ENCODE peak calls at places on chromosomes 3 and 15, in eight cellular contexts. Z is fibroblast of the aortic adventitia; K is effector memory CD4-positive, alpha-beta T cell; S is GM04504; H is HEK293T; M is brain microvascular endothelial cell; U is NCI-H2171; E is left kidney. G is an unnamed sample.

GRCh38 chr3:168094580-168094876 is 1.2 kb downstream of the GOLIM4 start:
- DNase-seq in Z (peak), K (no peak), S (no peak), H (no peak), M (no peak), U (no peak), E (no peak), G (peak)

GRCh38 chr15:48946088-48946839 is 17.5 kb downstream of the SHC4 start:
- DNase-seq in Z (peak), K (no peak), S (no peak), H (no peak), M (peak), U (no peak), E (no peak), G (no peak)

GRCh38 chr3:14016900-14017475 is 107.7 kb downstream of the CHCHD4 start:
- DNase-seq in Z (no peak), K (no peak), S (no peak), H (no peak), M (no peak), U (no peak), E (no peak), G (peak)

GRCh38 chr3:156507285-156507684 is 47.6 kb downstream of the SSR3 start:
- DNase-seq in Z (no peak), K (no peak), S (no peak), H (no peak), M (no peak), U (no peak), E (no peak), G (peak)

GRCh38 chr15:65863106-65863505 is 6.2 kb upstream of the RAB11A start:
- DNase-seq in Z (no peak), K (no peak), S (no peak), H (no peak), M (no peak), U (no peak), E (no peak), G (no peak)

GRCh38 chr3:103218793-103219192 is 784.0 kb downstream of the ZPLD1 start:
- DNase-seq in Z (no peak), K (no peak), S (no peak), H (no peak), M (no peak), U (no peak), E (no peak), G (no peak)

GRCh38 chr15:62483817-62484216 is 318.7 kb upstream of the C2CD4B start:
- DNase-seq in Z (peak), K (no peak), S (no peak), H (no peak), M (no peak), U (no peak), E (no peak), G (peak)

GRCh38 chr3:71011565-71012287 is 571.8 kb downstream of the FOXP1 start:
- DNase-seq in Z (no peak), K (no peak), S (no peak), H (no peak), M (no peak), U (no peak), E (no peak), G (no peak)

GRCh38 chr15:90884719-90885431 is 571 bp downstream of the FES start:
- DNase-seq in Z (no peak), K (no peak), S (no peak), H (no peak), M (no peak), U (no peak), E (no peak), G (no peak)

GRCh38 chr3:100536093-100536492 is 43.7 kb downstream of the TMEM45A start:
- DNase-seq in Z (no peak), K (no peak), S (no peak), H (no peak), M (no peak), U (no peak), E (no peak), G (no peak)

GRCh38 chr15:39706252-39706651 is 76.4 kb downstream of the FSIP1 start:
- DNase-seq in Z (no peak), K (no peak), S (no peak), H (no peak), M (no peak), U (no peak), E (no peak), G (no peak)

GRCh38 chr3:70049761-70050160 is 50.2 kb downstream of the SAMMSON start:
- DNase-seq in Z (peak), K (no peak), S (no peak), H (no peak), M (peak), U (no peak), E (no peak), G (no peak)

GRCh38 chr3:129507181-129507831 is 21.1 kb upstream of the RHO start:
- DNase-seq in Z (no peak), K (no peak), S (no peak), H (no peak), M (no peak), U (peak), E (no peak), G (no peak)

GRCh38 chr15:74036271-74037170 is 42.0 kb downstream of the PML start:
- DNase-seq in Z (peak), K (no peak), S (peak), H (peak), M (peak), U (no peak), E (peak), G (peak)

GRCh38 chr3:120652896-120653545 is 29.0 kb downstream of the HGD start:
- DNase-seq in Z (no peak), K (no peak), S (no peak), H (no peak), M (no peak), U (peak), E (no peak), G (no peak)

GRCh38 chr3:146218880-146219866 is 31.7 kb downstream of the PLSCR4 start:
- DNase-seq in Z (peak), K (no peak), S (no peak), H (peak), M (peak), U (no peak), E (peak), G (peak)

GRCh38 chr15:81809543-81809942 is 236.3 kb downstream of the MEX3B start:
- DNase-seq in Z (peak), K (no peak), S (no peak), H (peak), M (peak), U (peak), E (peak), G (peak)

GRCh38 chr3:38268522-38268921 is 2.9 kb downstream of the SLC22A13 start:
- DNase-seq in Z (no peak), K (no peak), S (no peak), H (no peak), M (no peak), U (no peak), E (no peak), G (no peak)

GRCh38 chr3:23587513-23587912 is 218.2 kb upstream of the UBE2E1 start:
- DNase-seq in Z (no peak), K (no peak), S (no peak), H (no peak), M (no peak), U (no peak), E (no peak), G (no peak)

GRCh38 chr3:59052803-59053411 is 3.1 kb upstream of the CFAP20DC start:
- DNase-seq in Z (peak), K (no peak), S (no peak), H (peak), M (no peak), U (no peak), E (peak), G (peak)

GRCh38 chr3:12782172-12782815 is 14.2 kb upstream of the CAND2 start:
- DNase-seq in Z (peak), K (no peak), S (no peak), H (no peak), M (peak), U (no peak), E (peak), G (peak)

GRCh38 chr3:133506215-133506901 is 67.1 kb upstream of the CDV3 start:
- DNase-seq in Z (no peak), K (no peak), S (no peak), H (no peak), M (no peak), U (no peak), E (peak), G (no peak)

GRCh38 chr3:28544236-28544635 is 195.6 kb upstream of the AZI2 start:
- DNase-seq in Z (no peak), K (no peak), S (no peak), H (no peak), M (no peak), U (no peak), E (no peak), G (no peak)

GRCh38 chr3:194310060-194310481 is 41.1 kb downstream of the CPN2 start:
- DNase-seq in Z (no peak), K (no peak), S (no peak), H (no peak), M (no peak), U (no peak), E (no peak), G (no peak)

GRCh38 chr15:40157748-40158447 is 3.0 kb upstream of the BUB1B start:
- DNase-seq in Z (no peak), K (no peak), S (no peak), H (no peak), M (no peak), U (no peak), E (no peak), G (no peak)

GRCh38 chr3:58627580-58627894 is 39.0 kb downstream of the FAM3D start:
- DNase-seq in Z (peak), K (no peak), S (no peak), H (no peak), M (no peak), U (no peak), E (no peak), G (no peak)

GRCh38 chr3:116432795-116433194 is 12.5 kb downstream of the LSAMP start:
- DNase-seq in Z (no peak), K (no peak), S (no peak), H (no peak), M (peak), U (peak), E (no peak), G (no peak)

GRCh38 chr3:61250784-61251173 is 473 bp downstream of the FHIT start:
- DNase-seq in Z (peak), K (no peak), S (no peak), H (peak), M (no peak), U (peak), E (peak), G (peak)

GRCh38 chr15:90029024-90029423 is 27.9 kb downstream of the ZNF710 start:
- DNase-seq in Z (no peak), K (no peak), S (no peak), H (no peak), M (no peak), U (no peak), E (no peak), G (no peak)

GRCh38 chr3:45123030-45123429 is 23.1 kb downstream of the CDCP1 start:
- DNase-seq in Z (peak), K (no peak), S (peak), H (no peak), M (no peak), U (no peak), E (no peak), G (no peak)

GRCh38 chr3:16506884-16507409 is 6.6 kb downstream of the RFTN1 start:
- DNase-seq in Z (no peak), K (no peak), S (no peak), H (no peak), M (no peak), U (no peak), E (no peak), G (no peak)

GRCh38 chr3:78941587-78941986 is 826.2 kb downstream of the ROBO1 start:
- DNase-seq in Z (peak), K (no peak), S (peak), H (no peak), M (peak), U (no peak), E (no peak), G (no peak)

GRCh38 chr3:94423566-94423965 is 360.7 kb downstream of the NSUN3 start:
- DNase-seq in Z (peak), K (no peak), S (no peak), H (no peak), M (no peak), U (no peak), E (no peak), G (no peak)

GRCh38 chr3:172658344-172659245 is 52.3 kb downstream of the NCEH1 start:
- DNase-seq in Z (peak), K (no peak), S (peak), H (peak), M (peak), U (no peak), E (peak), G (peak)

GRCh38 chr3:117512975-117513374 is 803.4 kb downstream of the TUSC7 start:
- DNase-seq in Z (peak), K (no peak), S (no peak), H (no peak), M (no peak), U (no peak), E (peak), G (no peak)

GRCh38 chr3:188152660-188153497 is 1.1 kb upstream of the LPP start:
- DNase-seq in Z (peak), K (no peak), S (no peak), H (peak), M (peak), U (no peak), E (peak), G (peak)

GRCh38 chr3:94513600-94513999 is 450.7 kb downstream of the NSUN3 start:
- DNase-seq in Z (no peak), K (no peak), S (no peak), H (no peak), M (no peak), U (no peak), E (no peak), G (no peak)

GRCh38 chr3:128273841-128274573 is 120.7 kb downstream of the EEFSEC start:
- DNase-seq in Z (no peak), K (no peak), S (no peak), H (no peak), M (no peak), U (no peak), E (no peak), G (no peak)

GRCh38 chr3:181103605-181104004 is 114.1 kb upstream of the DNAJC19 start:
- DNase-seq in Z (no peak), K (no peak), S (no peak), H (peak), M (no peak), U (no peak), E (peak), G (peak)

GRCh38 chr3:36648241-36649034 is 115.9 kb downstream of the DCLK3 start:
- DNase-seq in Z (peak), K (no peak), S (peak), H (no peak), M (peak), U (no peak), E (no peak), G (peak)

G was measured in A673.